ENCODE peak calls at places on chromosomes 2 and 18, in four cellular contexts. M, P, O and L are unnamed samples.

GRCh38 chr2:235421618-235422017 is 72.2 kb upstream of the AGAP1 start:
- DNase-seq in M (peak), P (peak), O (no peak), L (no peak)

GRCh38 chr2:156456616-156457015 is 20.4 kb downstream of the GPD2 start:
- DNase-seq in M (no peak), P (no peak), O (no peak), L (peak)

GRCh38 chr2:200747668-200748618 is 63.8 kb upstream of the BZW1 start:
- DNase-seq in M (no peak), P (no peak), O (no peak), L (peak)

GRCh38 chr2:201936817-201937216 is 96.8 kb upstream of the FZD7 start:
- DNase-seq in M (no peak), P (no peak), O (no peak), L (no peak)

GRCh38 chr2:191968151-191968550 is 121.3 kb upstream of the CAVIN2 start:
- DNase-seq in M (no peak), P (no peak), O (no peak), L (no peak)

GRCh38 chr18:4888251-4888650 is 308.8 kb downstream of the AKAIN1 start:
- DNase-seq in M (no peak), P (no peak), O (no peak), L (no peak)

GRCh38 chr2:232353660-232354059 is 24.9 kb upstream of the ALPP start:
- DNase-seq in M (no peak), P (no peak), O (no peak), L (no peak)

GRCh38 chr2:102235042-102235473 is 48.2 kb downstream of the IL1RL2 start:
- DNase-seq in M (no peak), P (no peak), O (no peak), L (no peak)

GRCh38 chr2:11250400-11251277 is 93.8 kb downstream of the ROCK2 start:
- DNase-seq in M (no peak), P (no peak), O (peak), L (peak)

GRCh38 chr2:231336700-231337099 is 58.8 kb upstream of the B3GNT7 start:
- DNase-seq in M (no peak), P (no peak), O (no peak), L (no peak)

GRCh38 chr2:2845267-2845666 is 514.2 kb upstream of the MYT1L start:
- DNase-seq in M (no peak), P (no peak), O (peak), L (peak)

GRCh38 chr2:223536546-223536945 is 65.6 kb downstream of the SCG2 start:
- DNase-seq in M (peak), P (no peak), O (no peak), L (peak)

GRCh38 chr2:62423235-62423634 is 82.8 kb downstream of the TMEM17 start:
- DNase-seq in M (no peak), P (no peak), O (no peak), L (peak)
- TF ChIP-seq CTCF in M (no peak), P (no peak), O (peak), L (peak)

GRCh38 chr2:182646763-182647498 is 69.1 kb upstream of the DNAJC10 start:
- DNase-seq in M (no peak), P (no peak), O (no peak), L (no peak)

GRCh38 chr2:182652326-182652725 is 63.7 kb upstream of the DNAJC10 start:
- DNase-seq in M (no peak), P (no peak), O (no peak), L (peak)

GRCh38 chr2:182649316-182649715 is 66.7 kb upstream of the DNAJC10 start:
- DNase-seq in M (no peak), P (no peak), O (no peak), L (peak)

GRCh38 chr2:182647499-182647787 is 68.6 kb upstream of the DNAJC10 start:
- DNase-seq in M (no peak), P (no peak), O (no peak), L (no peak)

GRCh38 chr2:182650704-182651103 is 65.4 kb upstream of the DNAJC10 start:
- DNase-seq in M (no peak), P (no peak), O (no peak), L (peak)
- TF ChIP-seq CTCF in M (peak), P (peak), O (peak), L (peak)

GRCh38 chr2:96903809-96904208 is 33.9 kb upstream of the SEMA4C start:
- DNase-seq in M (no peak), P (no peak), O (no peak), L (no peak)
- TF ChIP-seq CTCF in M (no peak), P (no peak), O (no peak), L (no peak)

GRCh38 chr2:238717084-238717483 is 130.8 kb upstream of the TWIST2 start:
- DNase-seq in M (no peak), P (no peak), O (no peak), L (no peak)

GRCh38 chr2:238722181-238722580 is 125.7 kb upstream of the TWIST2 start:
- DNase-seq in M (no peak), P (no peak), O (no peak), L (no peak)

GRCh38 chr2:238722883-238723282 is 125.0 kb upstream of the TWIST2 start:
- DNase-seq in M (no peak), P (no peak), O (no peak), L (no peak)

GRCh38 chr2:238719641-238720040 is 128.2 kb upstream of the TWIST2 start:
- DNase-seq in M (no peak), P (no peak), O (no peak), L (no peak)

GRCh38 chr2:238720232-238720672 is 127.6 kb upstream of the TWIST2 start:
- DNase-seq in M (no peak), P (peak), O (peak), L (peak)
- TF ChIP-seq CTCF in M (peak), P (peak), O (peak), L (peak)

GRCh38 chr18:74459877-74460276 is 2.8 kb upstream of the DIPK1C start:
- DNase-seq in M (peak), P (no peak), O (no peak), L (no peak)
- TF ChIP-seq CTCF in M (peak), P (peak), O (no peak), L (no peak)

GRCh38 chr18:33916200-33916599 is 308.5 kb downstream of the NOL4 start:
- DNase-seq in M (no peak), P (no peak), O (no peak), L (no peak)
- TF ChIP-seq CTCF in M (no peak), P (no peak), O (no peak), L (no peak)

GRCh38 chr2:238955648-238956531 is 108.0 kb downstream of the TWIST2 start:
- DNase-seq in M (no peak), P (no peak), O (no peak), L (peak)

GRCh38 chr2:238956676-238957075 is 108.8 kb downstream of the TWIST2 start:
- DNase-seq in M (no peak), P (no peak), O (no peak), L (no peak)

GRCh38 chr2:238952261-238952924 is 104.5 kb downstream of the TWIST2 start:
- DNase-seq in M (no peak), P (no peak), O (no peak), L (no peak)

GRCh38 chr2:238950551-238950950 is 102.7 kb downstream of the TWIST2 start:
- DNase-seq in M (no peak), P (no peak), O (no peak), L (no peak)

GRCh38 chr2:238954841-238955521 is 107.1 kb downstream of the TWIST2 start:
- DNase-seq in M (no peak), P (no peak), O (no peak), L (no peak)
- TF ChIP-seq CTCF in M (no peak), P (no peak), O (no peak), L (no peak)

DNA sequence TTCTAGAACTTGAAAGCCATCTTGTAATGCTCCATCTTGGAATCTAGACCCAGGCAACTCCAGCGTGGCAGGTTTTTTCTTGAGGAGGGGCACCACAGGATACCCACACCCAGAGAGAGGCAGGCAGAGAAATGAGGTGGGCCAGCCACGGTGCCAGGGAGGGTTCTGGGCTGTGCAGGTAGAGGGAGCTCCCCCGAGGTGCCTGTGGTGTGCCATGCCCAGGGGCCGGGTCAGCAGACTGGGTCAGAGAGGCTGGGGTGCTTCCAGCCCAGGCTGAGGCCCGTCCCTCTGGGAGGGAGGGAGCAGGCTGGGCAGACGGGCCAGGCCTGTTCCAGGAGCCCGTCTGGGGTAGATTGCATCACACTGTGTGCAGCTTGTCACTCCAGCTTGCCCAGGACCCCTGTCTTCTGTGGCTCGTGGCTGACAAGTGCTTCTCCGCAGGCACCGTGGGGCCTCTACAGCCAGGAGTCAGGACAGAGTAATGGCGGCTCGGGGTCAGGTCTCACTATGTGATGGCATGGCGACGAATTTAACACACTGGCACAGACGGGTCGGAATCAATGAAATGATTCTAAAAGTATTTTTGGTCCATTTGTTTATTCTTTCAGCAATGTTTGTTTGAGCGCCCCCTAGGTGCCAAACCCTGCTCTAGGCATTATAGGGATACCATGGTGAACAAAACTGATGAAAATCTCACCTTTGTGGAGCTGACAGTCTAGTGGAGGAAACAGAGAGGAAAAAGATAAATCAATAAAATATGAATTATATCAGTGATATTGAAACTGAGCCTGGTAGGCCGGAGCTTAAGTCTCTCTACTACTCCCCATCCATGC is 144.0 kb downstream of the ACOXL start:
- DNase-seq in M (no peak), P (no peak), O (no peak), L (no peak)
- TF ChIP-seq CTCF in M (no peak), P (no peak), O (peak), L (no peak)